ENCODE peak calls at places on chromosomes 6 and 20, in nine cellular contexts. N is WTC11; P is omental fat pad; F is HepG2; M is endothelial cell; C is B cell; G is stomach; U is CD4-positive, alpha-beta T cell; J is adrenal gland. K is an unnamed sample.
A peak's percentile ranks its signal among the peaks of the same experiment; 100 is the strongest.

GRCh38 chr20:32567384-32568178 is 17.6 kb downstream of the NOL4L start:
- DNase-seq in M (no peak), G (no peak), U (no peak), J (no peak), P (no peak), N (no peak), F (no peak), C (no peak), K (no peak)

GRCh38 chr6:82781805-82782204 is 283.8 kb downstream of the UBE3D start:
- DNase-seq in F (no peak), N (no peak), C (no peak), M (no peak), P (no peak), J (no peak), U (no peak), G (no peak), K (no peak)

GRCh38 chr6:8061736-8062135 is 2.5 kb downstream of the BLOC1S5 start:
- DNase-seq in F (no peak), N (no peak), G (no peak), U (no peak), C (no peak), M (no peak), J (no peak), P (no peak), K (no peak)

GRCh38 chr6:7110092-7110792 is 2.5 kb downstream of the RREB1 start:
- DNase-seq in N (no peak), C (no peak), J (no peak), U (no peak), G (no peak), F (no peak), P (no peak), M (no peak), K (no peak)

GRCh38 chr6:157198425-157199279 is 124.7 kb downstream of the TMEM242 start:
- DNase-seq in M (no peak), P (no peak), F (no peak), C (no peak), J (peak; percentile 63), G (peak; percentile 94), U (no peak), N (no peak), K (no peak)

GRCh38 chr6:31559958-31560696 is 12.0 kb upstream of the LTA start:
- DNase-seq in U (no peak), M (peak; percentile 68), P (no peak), F (no peak), C (peak; percentile 84), N (no peak), G (no peak), J (peak; percentile 76), K (no peak)

GRCh38 chr20:63309261-63310071 is 16.5 kb downstream of the COL20A1 start:
- DNase-seq in M (peak; percentile 63), U (no peak), N (peak; percentile 75), G (peak; percentile 36), P (no peak), C (no peak), J (peak; percentile 43), F (peak; percentile 41), K (peak; percentile 78)

GRCh38 chr20:4633780-4634179 is 87.9 kb upstream of the PRND start:
- DNase-seq in C (no peak), M (no peak), U (no peak), J (no peak), G (no peak), N (no peak), P (no peak), F (no peak), K (no peak)

GRCh38 chr6:150033197-150033771 is 8.0 kb upstream of the RAET1L start:
- DNase-seq in F (no peak), C (no peak), U (no peak), M (no peak), P (no peak), G (no peak), N (no peak), J (no peak), K (no peak)

GRCh38 chr6:44254957-44255808 is 2.1 kb downstream of the SLC35B2 start:
- DNase-seq in G (no peak), P (no peak), N (no peak), U (no peak), C (no peak), J (peak; percentile 44), M (no peak), F (no peak), K (no peak)

GRCh38 chr6:12233693-12234551 is 56.2 kb upstream of the EDN1 start:
- DNase-seq in M (peak; percentile 12), U (no peak), J (peak; percentile 32), C (peak; percentile 60), N (no peak), P (no peak), F (peak; percentile 67), G (peak; percentile 39), K (no peak)

GRCh38 chr20:5621305-5621704 is 128.9 kb upstream of the SHLD1 start:
- DNase-seq in F (no peak), C (no peak), M (no peak), N (no peak), J (peak; percentile 77), P (no peak), G (peak; percentile 64), U (no peak), K (no peak)

GRCh38 chr20:48965189-48965910 is 43.8 kb downstream of the ARFGEF2 start:
- DNase-seq in U (no peak), P (no peak), C (no peak), J (no peak), G (no peak), F (no peak), N (no peak), M (no peak), K (no peak)

GRCh38 chr20:54680872-54681297 is 205.5 kb downstream of the DOK5 start:
- DNase-seq in P (no peak), U (no peak), C (no peak), G (no peak), J (peak; percentile 22), F (peak; percentile 65), M (peak; percentile 39), N (peak; percentile 28), K (no peak)

GRCh38 chr6:21587925-21588811 is 5.4 kb upstream of the SOX4 start:
- DNase-seq in J (peak; percentile 48), P (no peak), G (peak; percentile 57), M (peak; percentile 59), C (peak; percentile 55), U (no peak), N (peak; percentile 62), F (peak; percentile 10), K (no peak)
- TF ChIP-seq CTCF in J (no peak), P (no peak), G (no peak), M (no peak), C (no peak), U (no peak), N (no peak), F (no peak), K (no peak)

GRCh38 chr20:61262036-61262435 is 10.0 kb downstream of the CDH4 start:
- DNase-seq in C (no peak), U (no peak), M (no peak), J (no peak), G (no peak), F (no peak), N (no peak), P (no peak), K (no peak)

GRCh38 chr20:61262514-61262913 is 10.5 kb downstream of the CDH4 start:
- DNase-seq in N (no peak), P (no peak), G (no peak), C (no peak), M (no peak), U (no peak), J (no peak), F (no peak), K (no peak)

GRCh38 chr20:61259741-61260140 is 7.7 kb downstream of the CDH4 start:
- DNase-seq in U (no peak), F (no peak), J (no peak), M (no peak), C (no peak), G (no peak), P (no peak), N (no peak), K (no peak)

GRCh38 chr20:61263084-61263695 is 11.1 kb downstream of the CDH4 start:
- DNase-seq in C (no peak), G (no peak), N (peak; percentile 75), J (peak; percentile 22), M (peak; percentile 73), P (no peak), U (peak; percentile 4), F (no peak), K (no peak)

DNA sequence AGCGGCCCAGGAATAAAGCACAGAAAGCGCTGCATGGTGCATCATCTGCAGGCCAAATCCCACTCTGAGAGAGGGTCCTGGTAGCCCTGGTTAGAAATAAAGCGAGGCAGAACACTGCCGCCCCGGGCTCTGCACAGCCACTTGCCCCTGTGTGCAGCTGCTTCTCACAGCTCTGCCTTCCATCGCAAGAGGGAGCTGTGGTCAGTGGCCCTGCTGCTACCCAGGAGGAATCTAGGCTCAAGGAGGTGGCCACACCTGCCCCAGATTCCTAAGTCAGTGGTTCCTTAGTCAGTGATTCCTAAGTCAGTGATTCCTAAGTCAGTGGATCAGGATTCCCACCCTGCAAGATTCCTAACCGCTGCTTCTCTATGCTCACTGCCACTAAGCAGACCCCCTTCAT is 8.8 kb downstream of the CDH4 start:
- DNase-seq in M (no peak), P (no peak), U (no peak), G (no peak), N (peak; percentile 54), J (no peak), C (no peak), F (no peak), K (no peak)
- TF ChIP-seq CTCF in M (no peak), P (no peak), U (no peak), G (no peak), N (no peak), J (no peak), C (no peak), F (peak; percentile 51), K (peak; percentile 12)

GRCh38 chr6:21522773-21523490 is 70.6 kb upstream of the SOX4 start:
- DNase-seq in P (no peak), C (no peak), M (peak; percentile 20), J (no peak), G (no peak), N (peak; percentile 50), F (no peak), U (no peak), K (no peak)
- TF ChIP-seq CTCF in P (no peak), C (no peak), M (peak; percentile 33), J (no peak), G (no peak), N (no peak), F (peak; percentile 14), U (no peak), K (peak; percentile 16)

GRCh38 chr6:168033791-168034190 is 36.3 kb downstream of the KIF25 start:
- DNase-seq in F (no peak), M (no peak), G (no peak), J (no peak), P (no peak), C (no peak), U (no peak), N (no peak), K (no peak)

GRCh38 chr6:168030881-168031280 is 33.4 kb downstream of the KIF25 start:
- DNase-seq in F (no peak), M (no peak), G (no peak), C (no peak), U (no peak), P (no peak), N (no peak), J (no peak), K (no peak)

GRCh38 chr6:168031411-168032382 is 34.2 kb downstream of the KIF25 start:
- DNase-seq in N (no peak), F (no peak), M (no peak), J (no peak), U (no peak), P (no peak), C (no peak), G (no peak), K (no peak)

GRCh38 chr6:168030218-168030693 is 32.8 kb downstream of the KIF25 start:
- DNase-seq in F (no peak), J (no peak), N (no peak), M (no peak), G (no peak), U (no peak), P (no peak), C (no peak), K (no peak)

GRCh38 chr6:168032383-168032760 is 34.9 kb downstream of the KIF25 start:
- DNase-seq in J (no peak), P (no peak), N (no peak), G (no peak), C (no peak), F (no peak), M (no peak), U (no peak), K (no peak)
- TF ChIP-seq CTCF in J (no peak), P (no peak), N (no peak), G (no peak), C (no peak), F (no peak), M (no peak), U (no peak), K (no peak)

K was measured in D721Med.